ENCODE peak calls at places on chromosomes 5 and 9, in seven cellular contexts. B, E, A, R, X, F and I are unnamed samples.
A peak's percentile ranks its signal among the peaks of the same experiment; 100 is the strongest.

GRCh38 chr9:74277532-74277931 is 219.6 kb upstream of the RORB start:
- DNase-seq in R (no peak), A (no peak), B (no peak), F (no peak), E (no peak), X (no peak), I (no peak)

GRCh38 chr9:87276327-87276841 is 221.3 kb upstream of the DAPK1 start:
- DNase-seq in X (no peak), R (no peak), A (no peak), F (no peak), E (no peak), B (no peak), I (no peak)

GRCh38 chr5:87411586-87412416 is 929 bp downstream of the CCNH start:
- DNase-seq in F (no peak), R (peak; percentile 27), X (peak; percentile 39), A (no peak), B (peak; percentile 72), E (peak; percentile 27), I (peak; percentile 50)

GRCh38 chr9:127175319-127175715 is 52.9 kb upstream of the ANGPTL2 start:
- DNase-seq in B (peak; percentile 58), E (no peak), R (no peak), X (no peak), F (no peak), A (no peak), I (no peak)

GRCh38 chr5:172411423-172412111 is 42.8 kb downstream of the SH3PXD2B start:
- DNase-seq in R (no peak), X (no peak), E (no peak), A (no peak), F (no peak), B (no peak), I (peak; percentile 63)

GRCh38 chr5:134088994-134089560 is 25.4 kb upstream of the TCF7 start:
- DNase-seq in A (no peak), X (no peak), R (no peak), B (no peak), F (no peak), E (no peak), I (no peak)

GRCh38 chr9:12798066-12798770 is 23.4 kb downstream of the LURAP1L start:
- DNase-seq in B (no peak), X (no peak), R (no peak), E (no peak), A (no peak), F (no peak), I (no peak)

GRCh38 chr9:38107811-38108304 is 38.8 kb upstream of the SHB start:
- DNase-seq in E (peak; percentile 57), F (peak; percentile 15), X (no peak), B (no peak), R (no peak), A (no peak), I (no peak)

GRCh38 chr9:91483835-91484234 is 60.2 kb upstream of the NFIL3 start:
- DNase-seq in B (no peak), A (no peak), R (peak; percentile 55), F (no peak), E (no peak), X (no peak), I (no peak)

GRCh38 chr9:4425358-4426045 is 64.8 kb upstream of the SLC1A1 start:
- DNase-seq in A (no peak), E (no peak), B (no peak), R (no peak), X (no peak), F (no peak), I (no peak)

GRCh38 chr5:155019601-155020226 is 6.2 kb downstream of the KIF4B start:
- DNase-seq in B (no peak), F (no peak), X (no peak), E (no peak), A (no peak), R (no peak), I (no peak)

GRCh38 chr9:20479419-20480155 is 142.7 kb downstream of the MLLT3 start:
- DNase-seq in E (no peak), B (no peak), R (no peak), X (no peak), A (no peak), F (no peak), I (no peak)

GRCh38 chr5:69224520-69224919 is 10.2 kb upstream of the CDK7 start:
- DNase-seq in A (no peak), B (no peak), R (no peak), X (no peak), E (no peak), F (no peak), I (no peak)

GRCh38 chr5:65986050-65986451 is 59.7 kb downstream of the ERBIN start:
- DNase-seq in R (no peak), E (no peak), B (no peak), F (no peak), X (no peak), A (no peak), I (no peak)

GRCh38 chr5:32843532-32843895 is 132.4 kb downstream of the NPR3 start:
- DNase-seq in X (no peak), R (no peak), A (no peak), E (no peak), B (no peak), F (no peak), I (no peak)

GRCh38 chr5:67160985-67161384 is 35.6 kb downstream of the CD180 start:
- DNase-seq in F (no peak), E (no peak), A (no peak), R (no peak), X (no peak), B (no peak), I (no peak)

GRCh38 chr9:135259273-135259672 is 171.8 kb downstream of the OLFM1 start:
- DNase-seq in R (no peak), X (no peak), B (no peak), A (no peak), E (no peak), F (no peak), I (no peak)

GRCh38 chr9:135262248-135262647 is 174.8 kb downstream of the OLFM1 start:
- DNase-seq in X (no peak), R (no peak), B (no peak), E (no peak), F (no peak), A (no peak), I (no peak)

GRCh38 chr9:135258461-135258860 is 171.0 kb downstream of the OLFM1 start:
- DNase-seq in X (no peak), F (no peak), E (no peak), A (no peak), R (no peak), B (no peak), I (no peak)

GRCh38 chr9:135260221-135260620 is 172.8 kb downstream of the OLFM1 start:
- DNase-seq in F (no peak), B (no peak), X (no peak), A (no peak), E (no peak), R (no peak), I (no peak)

GRCh38 chr9:135260776-135261175 is 173.3 kb downstream of the OLFM1 start:
- DNase-seq in A (no peak), B (no peak), F (no peak), R (no peak), X (no peak), E (no peak), I (no peak)
- H3K27me3 ChIP-seq in A (no peaks in the 10 kb centered on the region), B (peaks cover 54% of the 10 kb centered on the region), F (no peaks in the 10 kb centered on the region), R (no peaks in the 10 kb centered on the region), X (no peaks in the 10 kb centered on the region), E (no peaks in the 10 kb centered on the region), I (no peaks in the 10 kb centered on the region)

DNA sequence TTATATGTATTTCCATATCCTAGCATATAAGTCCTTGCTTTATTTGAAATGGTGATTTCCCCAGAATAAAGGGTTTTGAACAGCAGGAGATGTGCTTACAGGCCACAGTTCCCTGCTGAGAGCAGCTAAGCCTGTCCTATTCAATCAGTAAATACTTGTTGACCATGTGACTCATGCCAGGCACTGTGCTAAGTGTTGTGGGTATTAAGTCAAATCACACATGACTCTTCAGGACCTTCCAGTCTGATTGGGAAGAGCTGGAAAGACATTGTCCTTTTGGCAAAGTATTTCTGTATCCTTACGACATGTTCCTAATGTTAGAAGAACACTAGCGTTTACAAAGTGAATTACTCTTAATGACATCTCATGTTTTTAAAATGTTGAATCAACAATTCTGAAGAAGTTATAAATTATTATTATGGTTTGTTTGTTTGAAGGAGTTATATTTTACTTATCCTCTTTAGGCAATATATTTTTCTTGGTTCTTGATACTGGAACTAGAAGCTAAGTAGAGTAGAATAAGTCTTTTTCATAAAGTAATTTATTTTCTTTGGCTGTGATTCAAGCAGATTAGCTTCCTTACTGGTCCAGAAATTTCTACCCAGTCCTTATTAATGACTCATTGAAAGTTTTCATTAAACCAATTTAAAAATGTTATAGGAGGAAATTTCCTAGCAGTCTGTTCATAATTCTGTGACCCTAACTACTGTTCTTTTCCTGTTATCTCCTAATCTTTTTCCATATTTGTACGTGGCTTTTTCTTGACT is 82.1 kb downstream of the GAPVD1 start:
- DNase-seq in B (no peak), R (no peak), X (no peak), E (peak; percentile 9), F (no peak), A (peak; percentile 49), I (peak; percentile 21)
- H3K36me3 ChIP-seq in B (peaks cover 7% of the 10 kb centered on the region), R (peaks cover 84% of the 10 kb centered on the region), X (peaks cover 82% of the 10 kb centered on the region), E (peaks cover 33% of the 10 kb centered on the region), F (peaks cover 41% of the 10 kb centered on the region), A (peaks cover 12% of the 10 kb centered on the region), I (peaks cover 46% of the 10 kb centered on the region)

GRCh38 chr5:125595845-125596244 is 827.4 kb upstream of the GRAMD2B start:
- DNase-seq in F (no peak), R (no peak), X (no peak), A (no peak), B (no peak), E (no peak), I (no peak)
- H3K27ac ChIP-seq in F (no peak overlapping the region), R (no peak overlapping the region), X (no peak overlapping the region), A (no peak overlapping the region), B (no peak overlapping the region), E (no peak overlapping the region), I (no peak overlapping the region)

GRCh38 chr9:98942906-98943681 is 613 bp upstream of the COL15A1 start:
- DNase-seq in F (no peak), X (no peak), B (no peak), R (no peak), E (no peak), A (no peak), I (no peak)

GRCh38 chr9:98940278-98940677 is 3.4 kb upstream of the COL15A1 start:
- DNase-seq in E (no peak), F (no peak), X (no peak), R (peak; percentile 54), A (no peak), B (no peak), I (no peak)

GRCh38 chr9:98944130-98945074 is 695 bp downstream of the COL15A1 start:
- DNase-seq in F (no peak), E (no peak), B (peak; percentile 80), A (no peak), R (peak; percentile 61), X (no peak), I (peak; percentile 51)

GRCh38 chr9:98943682-98944129 is at the start of gene COL15A1:
- DNase-seq in E (no peak), R (no peak), X (no peak), F (no peak), A (no peak), B (peak; percentile 76), I (peak; percentile 56)

DNA sequence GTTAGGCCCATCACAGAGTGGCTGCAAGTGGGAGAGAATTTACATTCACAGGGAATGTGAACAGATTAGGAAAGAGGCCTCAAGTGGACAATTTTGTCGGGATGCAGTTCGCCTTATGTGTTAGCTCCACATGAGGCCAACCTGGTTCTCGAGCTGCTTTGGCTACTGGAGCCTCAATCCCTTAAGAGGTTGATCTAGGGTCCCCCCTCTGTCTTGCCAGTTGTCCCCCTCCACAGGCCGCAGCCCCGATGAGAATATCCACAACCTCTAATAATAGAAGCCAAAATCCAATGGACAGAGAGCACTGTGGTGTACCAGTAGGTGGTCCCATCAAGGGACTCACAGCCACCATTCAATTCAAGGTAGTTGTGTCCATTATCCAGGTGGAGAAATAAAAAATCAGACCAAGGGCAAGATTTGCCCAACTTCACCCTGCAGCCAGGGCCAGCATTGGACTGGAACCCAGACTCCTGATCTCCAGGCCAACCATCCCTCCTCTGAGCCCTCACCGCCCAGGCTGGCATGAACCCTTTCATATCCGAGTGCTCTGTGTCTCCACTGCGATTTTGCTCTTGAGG is 1.7 kb upstream of the COL15A1 start:
- DNase-seq in A (no peak), E (no peak), R (no peak), B (no peak), X (no peak), F (no peak), I (peak; percentile 34)
- H3K27me3 ChIP-seq in A (peaks cover 22% of the 10 kb centered on the region), E (peaks cover 9% of the 10 kb centered on the region), R (no peaks in the 10 kb centered on the region), B (no peaks in the 10 kb centered on the region), X (no peaks in the 10 kb centered on the region), F (peaks cover 14% of the 10 kb centered on the region), I (no peaks in the 10 kb centered on the region)